ENCODE peak calls at places on chromosomes 2 and 18, in five cellular contexts. H is HCT116, M is GM23248, B is GM23338, F is PC-3. Q is an unnamed sample.

GRCh38 chr2:52659536-52659935 is 1108.1 kb upstream of the CHAC2 start:
- DNase-seq in F (no peak), B (no peak), M (peak; percentile 0), H (no peak), Q (no peak)

GRCh38 chr2:237421542-237422047 is 7.6 kb upstream of the COL6A3 start:
- DNase-seq in M (peak; percentile 90), F (peak; percentile 88), H (peak; percentile 73), B (peak; percentile 92), Q (peak; percentile 84)

GRCh38 chr2:8627019-8627691 is 54.7 kb upstream of the ID2 start:
- DNase-seq in H (no peak), M (no peak), B (no peak), F (peak; percentile 50), Q (no peak)

GRCh38 chr2:36568533-36569246 is 29.3 kb downstream of the FEZ2 start:
- DNase-seq in M (peak; percentile 74), B (peak; percentile 24), F (peak; percentile 94), H (no peak), Q (no peak)

GRCh38 chr18:39872566-39872965 is 2082.5 kb upstream of the PIK3C3 start:
- DNase-seq in F (no peak), B (no peak), H (no peak), M (no peak), Q (no peak)

GRCh38 chr2:38463752-38464151 is 86.7 kb upstream of the ATL2 start:
- DNase-seq in H (no peak), F (no peak), B (no peak), M (no peak), Q (no peak)

GRCh38 chr2:146295080-146295670 is 1549.7 kb upstream of the ACVR2A start:
- DNase-seq in H (no peak), B (peak; percentile 27), F (peak; percentile 3), M (peak; percentile 30), Q (no peak)

GRCh38 chr18:60018801-60019462 is 119.1 kb downstream of the PMAIP1 start:
- DNase-seq in F (peak; percentile 49), H (no peak), M (peak; percentile 69), B (no peak), Q (no peak)

GRCh38 chr2:172244419-172245130 is 141.9 kb upstream of the DLX2 start:
- DNase-seq in B (no peak), M (no peak), F (no peak), H (no peak), Q (no peak)

GRCh38 chr2:178530625-178531142 is 50.4 kb downstream of the PLEKHA3 start:
- DNase-seq in H (no peak), B (no peak), M (peak; percentile 21), F (no peak), Q (no peak)

GRCh38 chr2:84643991-84644390 is 127.7 kb downstream of the DNAH6 start:
- DNase-seq in F (no peak), M (no peak), H (no peak), B (peak; percentile 16), Q (peak; percentile 20)

GRCh38 chr2:106159867-106160785 is 34.0 kb downstream of the UXS1 start:
- DNase-seq in B (peak; percentile 34), H (no peak), M (no peak), F (no peak), Q (no peak)

GRCh38 chr2:133774675-133775005 is 206.4 kb upstream of the NCKAP5 start:
- DNase-seq in M (no peak), F (no peak), H (no peak), B (no peak), Q (no peak)

GRCh38 chr18:76544511-76545350 is 49.7 kb upstream of the ZNF516 start:
- DNase-seq in F (no peak), H (no peak), B (no peak), M (no peak), Q (no peak)

GRCh38 chr2:240202616-240203015 is 62.2 kb upstream of the OTOS start:
- DNase-seq in M (no peak), H (no peak), F (no peak), B (no peak), Q (no peak)

GRCh38 chr2:27069961-27070618 is 1.4 kb downstream of the OST4 start:
- DNase-seq in B (no peak), H (no peak), F (no peak), M (no peak), Q (no peak)

GRCh38 chr2:166419616-166419934 is 43.8 kb upstream of the SCN9A start:
- DNase-seq in F (peak; percentile 80), M (peak; percentile 63), H (peak; percentile 23), B (peak; percentile 56), Q (peak; percentile 20)

GRCh38 chr2:232367591-232368233 is 10.8 kb upstream of the ALPP start:
- DNase-seq in F (no peak), B (peak; percentile 77), H (no peak), M (no peak), Q (peak; percentile 55)

GRCh38 chr18:35933982-35934381 is 38.5 kb upstream of the RMP24 start:
- DNase-seq in F (peak; percentile 61), H (peak; percentile 64), M (no peak), B (no peak), Q (no peak)

GRCh38 chr2:40380036-40380435 is 71.9 kb downstream of the SLC8A1 start:
- DNase-seq in B (no peak), F (no peak), M (no peak), H (no peak), Q (no peak)

GRCh38 chr18:46519870-46520269 is 137.2 kb downstream of the LOXHD1 start:
- DNase-seq in M (no peak), F (no peak), B (no peak), H (no peak), Q (no peak)

GRCh38 chr2:212930556-212930955 is 220.9 kb downstream of the IKZF2 start:
- DNase-seq in B (no peak), F (no peak), H (no peak), M (no peak), Q (no peak)

GRCh38 chr2:228675042-228675441 is 493.6 kb upstream of the SPHKAP start:
- DNase-seq in B (no peak), M (peak; percentile 86), F (peak; percentile 32), H (no peak), Q (no peak)

GRCh38 chr2:228675715-228676114 is 494.2 kb upstream of the SPHKAP start:
- DNase-seq in F (no peak), B (no peak), M (peak; percentile 48), H (no peak), Q (no peak)

GRCh38 chr2:228674155-228674554 is 492.7 kb upstream of the SPHKAP start:
- DNase-seq in M (no peak), H (no peak), F (no peak), B (no peak), Q (no peak)

DNA sequence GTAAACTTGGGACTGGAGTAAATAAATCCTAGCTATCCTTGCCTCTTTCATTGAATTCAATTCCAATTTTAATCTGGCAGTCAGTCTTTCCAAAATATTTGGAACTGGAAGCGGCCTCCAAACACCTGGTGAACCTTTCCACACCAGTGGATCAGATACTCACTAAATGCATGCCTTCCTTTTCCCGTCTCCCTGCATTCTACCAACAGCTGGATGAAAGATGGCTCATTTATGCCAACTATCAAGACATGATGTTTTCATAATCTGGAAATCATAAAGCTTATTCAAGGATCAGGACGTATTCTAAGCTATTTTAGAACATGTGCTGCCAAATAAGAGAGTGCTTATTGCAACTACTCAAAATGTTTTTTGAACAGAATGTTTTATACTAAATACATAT is 488.3 kb upstream of the SPHKAP start:
- DNase-seq in M (no peak), F (no peak), H (no peak), B (no peak), Q (no peak)
- H3K4me3 ChIP-seq in M (no peak overlapping the region), F (no peak overlapping the region), H (no peak overlapping the region), B (no peak overlapping the region), Q (no peak overlapping the region)

GRCh38 chr18:23918395-23919032 is 96.0 kb upstream of the TTC39C start:
- DNase-seq in F (peak; percentile 84), B (peak; percentile 95), M (peak; percentile 71), H (peak; percentile 42), Q (peak; percentile 90)
- TF ChIP-seq EZH2phosphoT487 in F (no peak), B (no peak), M (no peak), H (no peak), Q (no peak)

GRCh38 chr18:79457239-79457638 is 61.5 kb downstream of the NFATC1 start:
- DNase-seq in B (no peak), H (no peak), M (no peak), F (no peak), Q (no peak)
- H3K4me3 ChIP-seq in B (no peak overlapping the region), H (no peak overlapping the region), M (no peak overlapping the region), F (no peak overlapping the region), Q (no peak overlapping the region)

DNA sequence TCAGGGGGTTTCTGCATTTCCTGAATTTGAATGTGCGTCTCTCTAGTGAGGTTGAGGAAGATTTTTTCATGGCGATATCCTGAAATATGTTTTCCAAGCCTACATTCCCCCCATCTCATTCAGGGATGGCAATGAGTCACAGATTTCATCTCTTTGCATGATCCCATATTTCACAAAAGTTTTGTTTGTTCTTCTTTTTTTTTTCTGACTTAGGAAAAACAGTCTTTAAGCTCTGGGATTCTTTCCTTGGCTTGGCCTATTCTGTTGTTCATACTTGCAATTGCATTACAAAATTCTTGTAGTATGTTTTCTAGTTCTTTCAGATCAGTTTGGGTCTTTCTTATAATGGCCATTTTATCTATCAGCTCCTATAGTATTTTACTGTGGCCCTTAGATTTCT is 136.5 kb downstream of the DSEL start:
- DNase-seq in F (no peak), H (no peak), B (no peak), M (no peak), Q (no peak)
- TF ChIP-seq EZH2phosphoT487 in F (no peak), H (no peak), B (no peak), M (no peak), Q (no peak)